ENCODE peak calls at places on chromosomes 3 and 15, in four cellular contexts. I is neural progenitor cell, O is endothelial cell of umbilical vein, W is hepatocyte. J is an unnamed sample. For H3K36me3 and H4K20me1, the result is how much of the 10 kb centered on the place peaks cover.

GRCh38 chr3:189944285-189945145 is 176.2 kb downstream of the P3H2 start:
- DNase-seq in I (no peak), W (peak), O (no peak), J (no peak)

GRCh38 chr3:148992027-148992634 is 791 bp downstream of the GYG1 start:
- DNase-seq in I (peak), W (peak), O (peak), J (peak)

GRCh38 chr15:67945951-67946700 is 106.3 kb upstream of the RNU6-1 start:
- DNase-seq in O (no peak), W (peak), I (peak), J (peak)

GRCh38 chr3:133887951-133888703 is 7.6 kb downstream of the RAB6B start:
- DNase-seq in W (no peak), O (no peak), I (no peak), J (no peak)

GRCh38 chr15:59160880-59161593 is 45.6 kb upstream of the LDHAL6B start:
- DNase-seq in W (peak), O (peak), I (peak), J (peak)

GRCh38 chr3:173869786-173870185 is 472.2 kb downstream of the NLGN1 start:
- DNase-seq in W (no peak), O (no peak), I (no peak), J (no peak)

GRCh38 chr15:93515256-93516044 is 426.4 kb upstream of the RGMA start:
- DNase-seq in O (no peak), I (no peak), W (no peak), J (peak)

GRCh38 chr3:187999821-188000220 is 154.1 kb upstream of the LPP start:
- DNase-seq in I (no peak), O (no peak), W (no peak), J (no peak)

GRCh38 chr3:184716652-184717607 is 5.1 kb upstream of the MAGEF1 start:
- DNase-seq in O (no peak), I (peak), W (peak), J (peak)

GRCh38 chr15:88882745-88883144 is 12.6 kb downstream of the HAPLN3 start:
- DNase-seq in W (no peak), I (no peak), O (no peak), J (peak)

GRCh38 chr15:27847775-27848710 is 251.1 kb downstream of the OCA2 start:
- DNase-seq in I (no peak), W (no peak), O (no peak), J (no peak)

GRCh38 chr3:73432021-73432722 is 192.6 kb downstream of the PDZRN3 start:
- DNase-seq in W (peak), O (peak), I (peak), J (peak)

GRCh38 chr3:134258761-134259347 is 8.2 kb upstream of the RYK start:
- DNase-seq in I (no peak), O (no peak), W (no peak), J (peak)

GRCh38 chr3:53675942-53676341 is 170.3 kb downstream of the CHDH start:
- DNase-seq in I (no peak), O (no peak), W (no peak), J (no peak)

GRCh38 chr3:181712505-181713299 is 977 bp downstream of the SOX2 start:
- DNase-seq in W (peak), I (peak), O (peak), J (peak)

GRCh38 chr15:73899197-73900128 is 26.1 kb downstream of the TBC1D21 start:
- DNase-seq in W (no peak), I (peak), O (no peak), J (peak)

GRCh38 chr15:73926191-73927002 is at the start of gene LOXL1:
- DNase-seq in W (peak), O (peak), I (peak), J (peak)

GRCh38 chr3:17686613-17687012 is 55.8 kb downstream of the TBC1D5 start:
- DNase-seq in W (no peak), I (peak), O (no peak), J (no peak)

GRCh38 chr15:58870451-58870850 is 63.0 kb downstream of the SLTM start:
- DNase-seq in W (no peak), I (no peak), O (no peak), J (no peak)

GRCh38 chr3:160921020-160921635 is 165.1 kb downstream of the PPM1L start:
- DNase-seq in O (peak), I (peak), W (peak), J (peak)

GRCh38 chr15:83039206-83039605 is 27.8 kb upstream of the C15orf40 start:
- DNase-seq in I (no peak), O (no peak), W (no peak), J (no peak)

GRCh38 chr15:53401503-53401902 is 358.0 kb downstream of the WDR72 start:
- DNase-seq in W (no peak), I (no peak), O (no peak), J (no peak)

GRCh38 chr3:40240921-40241320 is 68.6 kb upstream of the EIF1B start:
- DNase-seq in W (no peak), I (no peak), O (no peak), J (no peak)

GRCh38 chr3:33144433-33144832 is 30.6 kb downstream of the CRTAP start:
- DNase-seq in O (no peak), I (peak), W (no peak), J (no peak)

GRCh38 chr3:54065140-54065539 is 57.2 kb upstream of the CACNA2D3 start:
- DNase-seq in I (no peak), O (no peak), W (no peak), J (no peak)

GRCh38 chr3:123256256-123256655 is 54.5 kb downstream of the SEC22A start:
- DNase-seq in I (no peak), O (no peak), W (no peak), J (no peak)

GRCh38 chr15:31557899-31558298 is 231.3 kb downstream of the KLF13 start:
- DNase-seq in I (no peak), W (no peak), O (no peak), J (no peak)

GRCh38 chr3:183306798-183307671 is 54.0 kb downstream of the B3GNT5 start:
- DNase-seq in I (no peak), O (no peak), W (peak), J (peak)

GRCh38 chr3:16319307-16319706 is 54.3 kb downstream of the OXNAD1 start:
- DNase-seq in O (no peak), W (no peak), I (peak), J (no peak)

GRCh38 chr3:100615684-100616083 is 6.3 kb downstream of the ADGRG7 start:
- DNase-seq in I (no peak), W (no peak), O (no peak), J (peak)

GRCh38 chr3:151964768-151965167 is 91.3 kb downstream of the SUCNR1 start:
- DNase-seq in I (no peak), O (no peak), W (no peak), J (no peak)

GRCh38 chr3:188198760-188199327 is 44.9 kb downstream of the LPP start:
- DNase-seq in O (no peak), W (peak), I (no peak), J (no peak)

GRCh38 chr15:67105065-67105951 is 39.9 kb downstream of the SMAD3 start:
- DNase-seq in I (no peak), O (peak), W (peak), J (peak)

GRCh38 chr3:72587282-72587681 is 261.0 kb downstream of the SHQ1 start:
- DNase-seq in O (no peak), I (no peak), W (no peak), J (no peak)

GRCh38 chr3:134638385-134639020 is 12.3 kb downstream of the KY start:
- DNase-seq in O (no peak), W (no peak), I (no peak), J (no peak)

GRCh38 chr15:53354905-53355304 is 404.6 kb downstream of the WDR72 start:
- DNase-seq in I (no peak), O (no peak), W (no peak), J (no peak)

GRCh38 chr3:161104561-161105551 is at the start of gene B3GALNT1:
- DNase-seq in O (peak), I (peak), W (peak), J (peak)

GRCh38 chr3:184993394-184993793 is 159.5 kb downstream of the C3orf70 start:
- DNase-seq in O (no peak), W (no peak), I (no peak), J (no peak)

GRCh38 chr3:44987318-44987717 is 11.3 kb downstream of the EXOSC7 start:
- DNase-seq in O (no peak), I (no peak), W (no peak), J (no peak)

GRCh38 chr3:44989141-44989540 is 13.1 kb downstream of the EXOSC7 start:
- DNase-seq in W (no peak), I (no peak), O (no peak), J (no peak)

GRCh38 chr3:44989636-44990373 is 13.8 kb downstream of the EXOSC7 start:
- DNase-seq in O (no peak), W (no peak), I (no peak), J (no peak)

GRCh38 chr3:44991326-44991725 is 15.3 kb downstream of the EXOSC7 start:
- DNase-seq in W (no peak), O (no peak), I (no peak), J (no peak)

GRCh38 chr3:44988073-44988472 is 12.0 kb downstream of the EXOSC7 start:
- DNase-seq in I (no peak), W (no peak), O (no peak), J (no peak)
- H3K36me3 ChIP-seq in I (under half), W (under half), O (under half), J (under half)

DNA sequence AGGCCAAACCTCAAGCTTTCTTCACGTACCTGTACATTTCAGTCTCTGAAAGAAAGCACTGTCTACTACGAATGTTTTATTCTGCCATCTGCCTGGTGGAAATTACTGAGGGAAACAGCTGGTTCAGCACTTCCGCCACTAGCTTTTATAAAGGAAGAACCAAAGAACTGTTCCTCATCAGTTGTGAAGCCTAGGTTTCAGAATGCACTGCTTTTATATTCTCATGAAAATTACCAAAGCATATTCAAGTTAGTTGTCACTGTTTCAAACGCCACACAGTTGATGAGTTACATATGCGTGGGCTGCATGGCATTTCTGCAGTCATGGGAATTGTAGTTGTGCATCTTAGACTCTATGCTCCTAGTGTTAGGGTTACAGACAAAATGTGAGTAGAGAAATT is 21.5 kb upstream of the ZBTB38 start:
- DNase-seq in O (no peak), W (no peak), I (no peak), J (no peak)
- H3K4me3 ChIP-seq in O (no peak), W (no peak), I (no peak), J (no peak)

DNA sequence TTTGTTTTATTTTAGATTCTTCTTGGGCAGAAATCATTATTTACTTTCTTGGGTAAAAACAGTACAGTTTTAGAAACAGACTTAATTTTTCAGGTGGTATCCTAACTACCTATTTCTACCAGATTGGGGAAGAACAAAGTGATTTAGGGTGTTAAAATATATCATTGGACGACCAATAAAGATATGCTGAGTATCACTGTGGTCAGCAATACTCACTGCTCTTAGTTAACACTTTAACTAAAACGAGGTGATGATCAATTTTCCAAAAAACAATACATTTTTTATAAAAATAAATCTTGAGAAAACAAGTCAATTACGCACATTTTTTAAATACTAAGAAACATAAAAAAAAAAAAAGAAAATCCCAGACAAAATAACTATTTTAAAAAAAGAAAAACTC is 3.6 kb downstream of the COPS2 start:
- DNase-seq in W (no peak), I (no peak), O (no peak), J (no peak)
- H4K20me1 ChIP-seq in W (half or more), I (under half), O (under half), J (under half)

GRCh38 chr15:85681391-85681790 is 113.3 kb downstream of the KLHL25 start:
- DNase-seq in W (no peak), O (no peak), I (no peak), J (no peak)
- H3K36me3 ChIP-seq in W (under half), O (under half), I (under half), J (under half)

GRCh38 chr3:8147726-8148125 is 353.9 kb upstream of the LMCD1 start:
- DNase-seq in O (no peak), W (no peak), I (no peak), J (peak)

GRCh38 chr3:8157640-8158039 is 344.0 kb upstream of the LMCD1 start:
- DNase-seq in W (no peak), I (no peak), O (no peak), J (no peak)

GRCh38 chr3:8153778-8154177 is 347.8 kb upstream of the LMCD1 start:
- DNase-seq in W (no peak), I (no peak), O (no peak), J (no peak)

GRCh38 chr3:8156138-8156537 is 345.5 kb upstream of the LMCD1 start:
- DNase-seq in I (no peak), O (no peak), W (no peak), J (no peak)

GRCh38 chr3:8152826-8153418 is 348.7 kb upstream of the LMCD1 start:
- DNase-seq in O (no peak), I (no peak), W (no peak), J (no peak)
- H3K4me3 ChIP-seq in O (no peak), I (no peak), W (no peak), J (no peak)

GRCh38 chr3:49399467-49399866 is 12.3 kb downstream of the RHOA start:
- DNase-seq in O (no peak), W (no peak), I (no peak), J (no peak)

GRCh38 chr3:49401758-49402157 is 10.0 kb downstream of the RHOA start:
- DNase-seq in W (no peak), I (no peak), O (no peak), J (no peak)

GRCh38 chr3:49397470-49397869 is 14.3 kb downstream of the RHOA start:
- DNase-seq in W (peak), I (peak), O (peak), J (no peak)
- H4K20me1 ChIP-seq in W (half or more), I (half or more), O (under half), J (under half)

DNA sequence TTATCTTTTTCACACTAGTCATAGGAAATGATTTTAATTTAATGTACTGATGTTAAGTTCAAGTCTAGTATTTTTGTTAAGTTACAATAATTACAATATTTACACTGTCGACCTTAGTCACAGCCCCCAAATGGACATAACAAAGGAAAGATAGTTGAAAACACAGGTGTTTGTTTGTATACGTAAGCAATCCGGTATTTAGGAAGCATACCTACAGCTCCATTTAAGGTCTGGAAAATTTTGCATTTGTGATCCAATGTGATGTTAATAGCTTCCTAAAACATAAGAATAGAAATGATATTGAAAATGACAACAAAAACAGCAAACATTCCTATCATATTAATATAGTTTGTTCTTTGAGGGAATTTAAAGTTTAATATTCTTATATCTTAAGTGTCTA is 56.9 kb downstream of the PLOD2 start:
- DNase-seq in W (no peak), O (no peak), I (no peak), J (no peak)
- H3K36me3 ChIP-seq in W (under half), O (under half), I (under half), J (under half)

GRCh38 chr3:52288674-52289073 is 1.0 kb downstream of the GLYCTK start:
- DNase-seq in W (no peak), O (no peak), I (no peak), J (no peak)
- H3K4me3 ChIP-seq in W (peak), O (peak), I (peak), J (peak)

DNA sequence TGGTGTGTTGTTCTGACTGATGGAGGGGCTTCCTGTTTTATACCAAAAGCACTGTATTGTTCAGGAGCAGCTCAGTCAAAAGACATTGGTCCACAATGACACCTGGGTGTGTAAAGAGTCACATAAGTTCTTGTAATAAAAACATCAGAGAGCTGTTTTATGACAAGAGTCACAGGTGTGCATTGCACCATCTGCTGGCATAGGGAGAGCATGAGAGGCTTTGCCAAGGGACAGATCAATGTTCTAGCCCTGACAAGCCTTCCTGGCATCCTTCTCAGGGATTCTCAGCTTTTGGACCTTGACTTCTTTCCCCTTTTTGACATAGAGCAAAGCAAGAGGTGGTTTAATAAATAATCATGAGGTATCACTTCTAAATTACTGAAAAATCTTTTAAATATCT is 20.5 kb downstream of the ARPP21 start:
- DNase-seq in W (peak), O (no peak), I (peak), J (no peak)
- H4K20me1 ChIP-seq in W (under half), O (under half), I (under half), J (under half)

GRCh38 chr3:31181661-31182060 is 287.2 kb upstream of the GADL1 start:
- DNase-seq in W (no peak), I (no peak), O (no peak), J (no peak)
- H3K36me3 ChIP-seq in W (under half), I (under half), O (under half), J (under half)